ENCODE peak calls at places on chromosomes 5 and 9, in five cellular contexts. R is DND-41; Q is PC-3; Y is naive thymus-derived CD4-positive, alpha-beta T cell; V is adrenal gland. W is an unnamed sample.

GRCh38 chr5:158265931-158266710 is 407.2 kb upstream of the CLINT1 start:
- DNase-seq in R (no peak), Q (no peak), Y (no peak), V (no peak), W (no peak)

GRCh38 chr5:180825768-180826525 is 23.3 kb upstream of the MGAT1 start:
- DNase-seq in R (no peak), Q (peak; percentile 99), Y (no peak), V (peak; percentile 92), W (no peak)

GRCh38 chr9:82924243-82924605 is 138.7 kb downstream of the RASEF start:
- DNase-seq in R (no peak), Q (no peak), Y (no peak), V (no peak), W (no peak)

GRCh38 chr9:105114956-105115728 is 129.3 kb upstream of the SLC44A1 start:
- DNase-seq in R (peak; percentile 48), Q (peak; percentile 40), Y (no peak), V (peak; percentile 62), W (no peak)

GRCh38 chr9:25017779-25018178 is 472.1 kb upstream of the IZUMO3 start:
- DNase-seq in R (no peak), Q (no peak), Y (no peak), V (no peak), W (no peak)

GRCh38 chr5:91906027-91906426 is 522.9 kb upstream of the ARRDC3 start:
- DNase-seq in R (no peak), Q (peak; percentile 71), Y (no peak), V (no peak), W (no peak)

GRCh38 chr5:21774791-21775190 is 1078.4 kb downstream of the CDH12 start:
- DNase-seq in R (no peak), Q (peak; percentile 100), Y (no peak), V (no peak), W (no peak)

GRCh38 chr9:131597246-131597645 is 51.9 kb downstream of the PRRT1B start:
- DNase-seq in R (no peak), Q (no peak), Y (no peak), V (no peak), W (no peak)

GRCh38 chr5:142221091-142221860 is 103.5 kb downstream of the SPRY4 start:
- DNase-seq in R (peak; percentile 29), Q (peak; percentile 28), Y (no peak), V (no peak), W (no peak)

GRCh38 chr5:137566118-137566541 is 67.0 kb upstream of the SPOCK1 start:
- DNase-seq in R (no peak), Q (no peak), Y (no peak), V (no peak), W (no peak)

GRCh38 chr5:148653840-148654781 is at the start of gene HTR4:
- DNase-seq in R (no peak), Q (no peak), Y (no peak), V (no peak), W (no peak)

GRCh38 chr9:20490246-20490834 is 132.0 kb downstream of the MLLT3 start:
- DNase-seq in R (no peak), Q (no peak), Y (no peak), V (no peak), W (no peak)

GRCh38 chr9:87148391-87149237 is 201.3 kb upstream of the GAS1 start:
- DNase-seq in R (no peak), Q (no peak), Y (no peak), V (peak; percentile 81), W (no peak)

GRCh38 chr9:89658931-89659330 is 54.1 kb downstream of the GADD45G start:
- DNase-seq in R (no peak), Q (no peak), Y (no peak), V (no peak), W (no peak)

GRCh38 chr9:92736816-92737606 is 27.6 kb downstream of the BICD2 start:
- DNase-seq in R (no peak), Q (no peak), Y (no peak), V (no peak), W (no peak)

GRCh38 chr9:23686257-23686656 is 139.8 kb downstream of the ELAVL2 start:
- DNase-seq in R (no peak), Q (peak; percentile 92), Y (no peak), V (no peak), W (no peak)

GRCh38 chr5:172903790-172904189 is 55.4 kb upstream of the RPL26L1 start:
- DNase-seq in R (no peak), Q (peak; percentile 94), Y (no peak), V (peak; percentile 90), W (no peak)

GRCh38 chr5:4643190-4643589 is 496.9 kb upstream of the ADAMTS16 start:
- DNase-seq in R (no peak), Q (no peak), Y (no peak), V (no peak), W (no peak)

GRCh38 chr5:173786296-173787187 is 101.6 kb upstream of the CPEB4 start:
- DNase-seq in R (no peak), Q (no peak), Y (no peak), V (no peak), W (no peak)

GRCh38 chr9:130768265-130768664 is 66.8 kb upstream of the ABL1 start:
- DNase-seq in R (no peak), Q (no peak), Y (no peak), V (no peak), W (no peak)

GRCh38 chr9:93592389-93593021 is 16.1 kb downstream of the PHF2 start:
- DNase-seq in R (peak; percentile 5), Q (no peak), Y (no peak), V (peak; percentile 53), W (peak; percentile 31)

GRCh38 chr5:73606206-73606753 is 19.7 kb upstream of the ARHGEF28 start:
- DNase-seq in R (no peak), Q (no peak), Y (no peak), V (no peak), W (no peak)

GRCh38 chr9:110545705-110546104 is 33.8 kb downstream of the SVEP1 start:
- DNase-seq in R (no peak), Q (peak; percentile 53), Y (no peak), V (no peak), W (no peak)

GRCh38 chr5:10607023-10607665 is 43.3 kb downstream of the ANKRD33B start:
- DNase-seq in R (no peak), Q (no peak), Y (no peak), V (peak; percentile 54), W (no peak)

GRCh38 chr9:84990416-84990815 is 320.9 kb downstream of the NTRK2 start:
- DNase-seq in R (no peak), Q (no peak), Y (no peak), V (no peak), W (no peak)

GRCh38 chr5:3343211-3343610 is 252.4 kb upstream of the IRX1 start:
- DNase-seq in R (no peak), Q (no peak), Y (no peak), V (no peak), W (no peak)

GRCh38 chr9:133160742-133161541 is 2.8 kb downstream of the GBGT1 start:
- DNase-seq in R (peak; percentile 43), Q (peak; percentile 59), Y (no peak), V (peak; percentile 94), W (peak; percentile 44)

GRCh38 chr5:112013660-112014059 is 256.7 kb upstream of the NREP start:
- DNase-seq in R (no peak), Q (no peak), Y (no peak), V (no peak), W (no peak)

GRCh38 chr9:137192448-137192780 is 3.9 kb downstream of the SSNA1 start:
- DNase-seq in R (no peak), Q (no peak), Y (no peak), V (no peak), W (no peak)

GRCh38 chr9:137192859-137193258 is 4.4 kb downstream of the SSNA1 start:
- DNase-seq in R (no peak), Q (no peak), Y (no peak), V (no peak), W (no peak)

GRCh38 chr9:137194909-137195308 is 5.6 kb downstream of the TPRN start:
- DNase-seq in R (no peak), Q (no peak), Y (no peak), V (no peak), W (no peak)

GRCh38 chr9:137194388-137194787 is 5.9 kb downstream of the SSNA1 start:
- DNase-seq in R (no peak), Q (no peak), Y (no peak), V (no peak), W (no peak)

DNA sequence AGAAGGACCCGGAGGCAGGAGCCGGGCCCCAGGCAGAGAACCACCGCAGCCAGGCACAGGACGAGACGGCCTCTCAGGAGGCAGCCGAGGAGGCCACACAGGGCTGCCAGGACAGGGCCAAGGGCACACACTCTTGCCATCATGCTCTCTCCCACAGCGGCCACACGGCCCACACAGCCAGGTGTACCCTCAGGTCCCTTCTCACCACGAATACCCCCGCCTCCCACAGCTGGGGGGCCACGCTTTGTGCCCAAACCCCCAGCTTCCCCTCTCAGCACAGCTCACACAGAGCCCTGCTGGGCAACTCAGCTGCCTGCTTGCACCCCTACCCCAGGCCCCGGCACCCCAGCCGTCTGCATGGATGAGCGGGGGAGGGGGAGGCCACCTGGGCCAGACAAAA is 5.3 kb downstream of the SSNA1 start:
- DNase-seq in R (no peak), Q (no peak), Y (no peak), V (no peak), W (no peak)
- H3K4me1 ChIP-seq in R (peaks cover 35% of the 10 kb centered on the region), Q (peaks cover 43% of the 10 kb centered on the region), Y (peaks cover 13% of the 10 kb centered on the region), V (peaks cover 29% of the 10 kb centered on the region), W (peaks cover 15% of the 10 kb centered on the region)

DNA sequence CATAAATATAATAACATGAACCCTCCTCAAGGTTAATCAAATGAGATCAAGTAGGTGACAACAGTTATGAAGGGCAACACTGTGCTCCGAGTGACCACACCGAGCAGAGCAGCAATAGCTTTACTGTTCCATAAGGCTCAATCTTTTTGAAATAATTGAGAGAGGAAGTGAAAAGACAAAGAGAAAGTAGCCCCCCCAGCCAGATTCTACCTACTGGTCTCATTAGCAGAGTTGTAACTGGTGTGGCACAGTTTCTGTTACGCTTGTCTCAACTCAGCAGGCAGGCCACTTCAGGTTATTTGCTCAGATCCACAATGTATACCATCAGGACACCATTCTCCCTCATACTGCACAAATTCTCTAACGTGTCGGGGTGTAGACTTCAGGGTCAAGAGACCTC is 14.0 kb downstream of the PRUNE2 start:
- DNase-seq in R (no peak), Q (no peak), Y (no peak), V (no peak), W (no peak)
- H3K27ac ChIP-seq in R (no peak overlapping the region), Q (no peak overlapping the region), Y (no peak overlapping the region), V (no peak overlapping the region), W (no peak overlapping the region)

DNA sequence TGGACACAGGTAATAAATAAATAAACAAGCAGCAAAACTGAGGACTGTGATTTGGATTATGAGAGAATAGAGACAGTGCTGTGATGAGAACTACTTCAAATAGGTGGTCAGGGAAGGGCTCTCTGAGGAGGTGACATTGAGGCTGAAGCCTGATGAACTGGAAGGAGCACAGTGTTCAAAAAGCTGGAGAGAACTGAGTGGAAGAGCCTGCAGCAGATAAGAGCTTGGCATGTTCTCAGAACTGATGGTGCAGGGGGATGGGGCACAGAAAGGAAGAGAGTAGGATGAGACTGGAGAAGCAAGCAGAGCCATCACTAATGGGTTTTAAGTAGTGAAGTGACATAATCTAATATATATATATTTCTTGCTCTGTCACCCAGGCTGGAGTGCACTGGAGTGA is 11.2 kb upstream of the TPM2 start:
- DNase-seq in R (no peak), Q (no peak), Y (no peak), V (no peak), W (no peak)
- H3K36me3 ChIP-seq in R (peaks cover 98% of the 10 kb centered on the region), Q (peaks cover 50% of the 10 kb centered on the region), Y (peaks cover 39% of the 10 kb centered on the region), V (no peaks in the 10 kb centered on the region), W (peaks cover 88% of the 10 kb centered on the region)

DNA sequence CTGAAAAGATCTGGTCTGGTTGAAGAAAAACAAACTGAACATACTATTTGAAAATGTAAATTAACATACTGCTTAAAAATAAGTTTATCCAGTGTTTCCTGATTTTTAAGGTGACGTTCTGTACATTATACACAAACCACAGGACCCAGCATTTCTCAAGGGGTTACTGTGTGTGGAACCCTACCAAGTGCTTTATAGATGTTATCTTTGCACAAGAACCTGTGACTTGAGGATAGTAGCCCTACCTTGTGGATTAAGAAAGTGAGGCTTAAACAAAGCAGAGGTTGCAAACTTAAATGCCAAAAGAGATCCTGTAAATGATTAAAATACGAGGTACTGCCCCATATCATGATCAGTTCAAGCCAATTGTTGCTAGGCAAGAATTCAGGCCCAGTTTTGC is 4.7 kb downstream of the KLF9 start:
- DNase-seq in R (no peak), Q (no peak), Y (no peak), V (peak; percentile 25), W (no peak)
- H3K4me1 ChIP-seq in R (peaks cover 17% of the 10 kb centered on the region), Q (peaks cover 6% of the 10 kb centered on the region), Y (peaks cover 40% of the 10 kb centered on the region), V (peaks cover 63% of the 10 kb centered on the region), W (peaks cover 68% of the 10 kb centered on the region)

W was measured in CD4-positive, CD25-positive, alpha-beta regulatory T cell.